ENCODE peak calls at places on chromosomes 16 and 17, in six cellular contexts. R, N, G, F, S and O are unnamed samples.

GRCh38 chr17:50055055-50055425 is 870 bp upstream of the ITGA3 start:
- DNase-seq in G (no peak), N (no peak), R (peak), S (no peak), F (no peak), O (no peak)

GRCh38 chr16:24054649-24055560 is 201.2 kb upstream of the CACNG3 start:
- DNase-seq in N (no peak), S (no peak), F (no peak), G (no peak), R (no peak), O (no peak)

GRCh38 chr16:54286330-54287017 is at the start of gene IRX3:
- DNase-seq in F (peak), G (no peak), S (peak), N (no peak), R (peak), O (peak)

GRCh38 chr16:27628216-27628945 is 78.4 kb downstream of the KATNIP start:
- DNase-seq in S (no peak), R (no peak), G (no peak), F (no peak), N (no peak), O (no peak)

GRCh38 chr17:31078290-31078689 is 16.5 kb upstream of the NF1 start:
- DNase-seq in N (no peak), G (no peak), S (no peak), R (peak), F (peak), O (no peak)

GRCh38 chr16:26598061-26598460 is 468.7 kb upstream of the C16orf82 start:
- DNase-seq in G (peak), F (no peak), R (no peak), S (no peak), N (no peak), O (no peak)

GRCh38 chr16:79348521-79349306 is 251.8 kb downstream of the MAF start:
- DNase-seq in R (no peak), G (no peak), N (no peak), F (no peak), S (no peak), O (no peak)

GRCh38 chr17:43723697-43724359 is 34.8 kb downstream of the SOST start:
- DNase-seq in R (peak), S (peak), F (peak), G (no peak), N (no peak), O (peak)

GRCh38 chr16:30736995-30737793 is 11.0 kb upstream of the PHKG2 start:
- DNase-seq in S (no peak), F (no peak), G (no peak), N (no peak), R (no peak), O (no peak)
- TF ChIP-seq BHLHE40 in S (no peak), F (no peak), G (no peak), N (no peak), R (no peak), O (no peak)

DNA sequence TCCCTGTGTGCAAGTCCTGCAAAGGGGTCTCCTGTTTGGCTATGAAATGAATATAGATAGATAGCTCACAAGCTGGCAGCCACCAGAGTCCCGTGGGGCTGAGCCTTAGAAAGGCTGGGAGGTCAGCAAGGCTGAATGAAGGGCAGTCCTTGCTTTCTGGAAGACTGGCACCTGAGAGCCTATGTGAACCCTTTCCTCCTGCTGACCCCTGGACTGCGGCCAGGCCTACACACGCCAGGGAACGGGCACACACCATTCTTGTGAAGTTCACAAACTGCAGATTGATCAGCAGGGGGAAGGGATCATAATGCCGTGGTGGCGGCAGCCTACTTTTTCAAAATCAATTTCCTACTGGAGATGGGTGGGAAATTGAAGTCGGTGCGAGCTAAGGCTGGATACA is 985 bp upstream of the C17orf107 start:
- DNase-seq in F (no peak), S (no peak), G (no peak), R (no peak), N (no peak), O (no peak)
- TF ChIP-seq BHLHE40 in F (no peak), S (no peak), G (no peak), R (no peak), N (no peak), O (no peak)

GRCh38 chr16:56931253-56931768 is 631 bp upstream of the HERPUD1 start:
- DNase-seq in N (peak), S (no peak), G (no peak), F (no peak), R (no peak), O (peak)
- TF ChIP-seq BHLHE40 in N (no peak), S (no peak), G (no peak), F (no peak), R (no peak), O (no peak)

GRCh38 chr17:77467513-77467912 is 326.7 kb downstream of the SEC14L1 start:
- DNase-seq in F (no peak), R (no peak), N (no peak), S (no peak), G (no peak), O (no peak)

GRCh38 chr17:77464988-77465357 is 324.2 kb downstream of the SEC14L1 start:
- DNase-seq in S (no peak), N (no peak), G (no peak), R (no peak), F (no peak), O (no peak)

GRCh38 chr17:77465358-77466041 is 324.7 kb downstream of the SEC14L1 start:
- DNase-seq in F (peak), N (peak), S (no peak), R (no peak), G (no peak), O (no peak)

GRCh38 chr17:77466596-77467223 is 325.9 kb downstream of the SEC14L1 start:
- DNase-seq in S (no peak), N (no peak), G (no peak), R (no peak), F (no peak), O (no peak)

GRCh38 chr17:77466140-77466539 is 325.4 kb downstream of the SEC14L1 start:
- DNase-seq in G (no peak), F (no peak), N (no peak), R (no peak), S (no peak), O (no peak)
- TF ChIP-seq BHLHE40 in G (no peak), F (no peak), N (no peak), R (no peak), S (no peak), O (no peak)

DNA sequence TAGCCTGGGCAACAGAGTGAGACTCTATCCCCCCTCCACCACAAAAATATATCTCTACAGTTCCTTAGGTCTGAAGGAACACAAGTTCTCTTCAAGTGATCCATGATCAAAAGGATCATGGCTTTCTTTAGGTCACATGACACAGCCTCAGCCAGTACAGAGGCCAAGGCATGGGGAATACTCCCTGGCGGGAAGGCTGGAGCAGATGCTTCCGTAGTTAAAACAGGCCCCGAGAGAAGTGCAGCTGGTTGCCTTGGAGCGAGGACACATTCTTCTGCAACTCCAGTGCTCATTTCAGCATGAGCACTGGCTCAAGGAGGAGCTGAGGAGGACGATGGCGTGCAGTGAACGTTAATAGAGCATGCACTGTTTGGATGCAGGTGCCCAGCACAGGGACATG is 13.5 kb downstream of the CDIP1 start:
- DNase-seq in S (no peak), N (no peak), F (no peak), G (no peak), R (no peak), O (no peak)
- TF ChIP-seq BHLHE40 in S (no peak), N (no peak), F (no peak), G (no peak), R (no peak), O (no peak)

GRCh38 chr17:81599719-81600486 is 37.0 kb downstream of the NPLOC4 start:
- DNase-seq in S (no peak), R (no peak), F (peak), N (no peak), G (no peak), O (no peak)

GRCh38 chr17:81603846-81604610 is 32.9 kb downstream of the NPLOC4 start:
- DNase-seq in N (no peak), S (no peak), G (no peak), F (no peak), R (no peak), O (no peak)

GRCh38 chr17:81607431-81607830 is 29.5 kb downstream of the NPLOC4 start:
- DNase-seq in F (peak), G (no peak), N (no peak), R (no peak), S (no peak), O (no peak)

GRCh38 chr17:81601525-81602120 is 35.3 kb downstream of the NPLOC4 start:
- DNase-seq in R (peak), S (peak), G (peak), F (peak), N (peak), O (peak)
- TF ChIP-seq BHLHE40 in R (no peak), S (no peak), G (no peak), F (no peak), N (no peak), O (no peak)

DNA sequence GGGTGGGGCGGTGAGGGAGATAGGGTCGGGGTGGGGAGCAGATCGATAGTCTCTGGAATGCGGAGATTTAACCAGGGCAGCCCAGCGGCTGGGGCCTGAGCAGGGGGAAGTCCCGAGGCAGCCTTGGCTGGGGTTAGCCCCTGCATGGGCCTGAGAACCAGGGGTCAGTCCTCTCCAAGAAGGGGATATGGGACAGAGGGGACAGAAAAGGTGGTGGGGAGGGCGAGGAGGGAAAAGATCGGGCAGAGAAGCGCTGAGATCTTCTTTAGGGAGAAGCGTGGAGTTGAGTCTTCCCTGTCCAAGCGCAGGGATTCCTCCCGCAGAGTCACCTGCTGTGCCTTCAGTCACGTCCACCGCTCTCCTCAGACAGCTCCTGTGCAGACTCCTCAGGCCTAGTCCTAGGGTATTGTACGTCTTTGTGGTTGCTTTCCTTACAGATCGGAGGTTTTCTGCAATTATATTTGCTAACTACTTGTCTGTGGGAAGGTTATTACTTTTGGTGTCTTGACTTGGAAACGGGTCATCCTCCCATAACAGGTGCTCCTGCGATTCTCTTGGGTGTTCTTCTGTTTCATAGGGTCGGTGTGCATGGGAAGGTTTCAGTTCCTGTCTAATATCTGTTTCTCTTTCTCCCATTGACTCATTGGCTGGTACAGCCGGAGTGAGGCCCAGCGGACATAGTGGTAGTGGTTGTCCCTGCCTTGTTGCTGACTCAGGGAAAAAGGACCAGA is 952 bp downstream of the CD300A start:
- DNase-seq in S (no peak), R (no peak), G (no peak), F (no peak), N (peak), O (no peak)
- TF ChIP-seq BHLHE40 in S (no peak), R (no peak), G (no peak), F (no peak), N (peak), O (no peak)

GRCh38 chr16:68353366-68353765 is 42.5 kb downstream of the PRMT7 start:
- DNase-seq in G (no peak), N (no peak), S (no peak), F (no peak), R (no peak), O (no peak)

GRCh38 chr16:68349838-68350410 is 39.1 kb downstream of the PRMT7 start:
- DNase-seq in N (no peak), R (no peak), G (no peak), S (no peak), F (no peak), O (no peak)

GRCh38 chr16:68351463-68351862 is 40.6 kb downstream of the PRMT7 start:
- DNase-seq in G (no peak), N (no peak), R (no peak), F (no peak), S (no peak), O (no peak)

GRCh38 chr16:68350951-68351350 is 40.1 kb downstream of the PRMT7 start:
- DNase-seq in G (no peak), S (no peak), F (no peak), N (no peak), R (no peak), O (no peak)

GRCh38 chr16:68351991-68352431 is 41.2 kb downstream of the PRMT7 start:
- DNase-seq in N (no peak), G (no peak), R (no peak), F (no peak), S (no peak), O (no peak)
- TF ChIP-seq BHLHE40 in N (no peak), G (no peak), R (no peak), F (no peak), S (no peak), O (no peak)